ENCODE peak calls at places on chromosomes 4 and X, in four cellular contexts. W is IMR-90, Q is H9, F is H1. N is an unnamed sample.
A peak's percentile ranks its signal among the peaks of the same experiment; 100 is the strongest.

GRCh38 chr4:56320293-56320692 is 67.0 kb downstream of the AASDH start:
- DNase-seq in W (peak; percentile 67), Q (no peak), F (no peak), N (no peak)

GRCh38 chrX:75603833-75604232 is 81.0 kb upstream of the ZDHHC15 start:
- DNase-seq in W (peak; percentile 28), Q (no peak), F (no peak), N (peak; percentile 21)

GRCh38 chrX:24694825-24695224 is 1.1 kb downstream of the POLA1 start:
- DNase-seq in W (peak; percentile 2), Q (no peak), F (no peak), N (no peak)

GRCh38 chrX:155949098-155949497 is 48.4 kb upstream of the IL9R start:
- DNase-seq in W (no peak), Q (no peak), F (no peak), N (no peak)

GRCh38 chr4:112860731-112861377 is 188.6 kb upstream of the ANK2 start:
- DNase-seq in W (no peak), Q (no peak), F (no peak), N (peak; percentile 77)

GRCh38 chr4:168612435-168613139 is 115.7 kb downstream of the PALLD start:
- DNase-seq in W (peak; percentile 78), Q (no peak), F (no peak), N (no peak)

GRCh38 chr4:137635108-137635507 is 102.8 kb upstream of the PCDH18 start:
- DNase-seq in W (peak; percentile 78), Q (no peak), F (no peak), N (no peak)

GRCh38 chrX:154731881-154732280 is 19.0 kb downstream of the GAB3 start:
- DNase-seq in W (peak; percentile 45), Q (no peak), F (no peak), N (peak; percentile 17)

GRCh38 chrX:18898517-18898916 is 85.4 kb downstream of the PHKA2 start:
- DNase-seq in W (no peak), Q (no peak), F (no peak), N (no peak)

GRCh38 chrX:103404225-103405008 is 28.1 kb downstream of the BEX3 start:
- DNase-seq in W (peak; percentile 91), Q (peak; percentile 91), F (peak; percentile 68), N (peak; percentile 94)

GRCh38 chrX:13764284-13764683 is 29.7 kb downstream of the OFD1 start:
- DNase-seq in W (no peak), Q (no peak), F (no peak), N (no peak)

GRCh38 chrX:94400488-94400887 is 726.5 kb downstream of the FAM133A start:
- DNase-seq in W (no peak), Q (peak; percentile 71), F (no peak), N (peak; percentile 56)

GRCh38 chr4:111991797-111992196 is 153.5 kb upstream of the FAM241A start:
- DNase-seq in W (peak; percentile 53), Q (no peak), F (no peak), N (no peak)

GRCh38 chr4:140995058-140995457 is 138.2 kb downstream of the RNF150 start:
- DNase-seq in W (no peak), Q (no peak), F (no peak), N (no peak)

DNA sequence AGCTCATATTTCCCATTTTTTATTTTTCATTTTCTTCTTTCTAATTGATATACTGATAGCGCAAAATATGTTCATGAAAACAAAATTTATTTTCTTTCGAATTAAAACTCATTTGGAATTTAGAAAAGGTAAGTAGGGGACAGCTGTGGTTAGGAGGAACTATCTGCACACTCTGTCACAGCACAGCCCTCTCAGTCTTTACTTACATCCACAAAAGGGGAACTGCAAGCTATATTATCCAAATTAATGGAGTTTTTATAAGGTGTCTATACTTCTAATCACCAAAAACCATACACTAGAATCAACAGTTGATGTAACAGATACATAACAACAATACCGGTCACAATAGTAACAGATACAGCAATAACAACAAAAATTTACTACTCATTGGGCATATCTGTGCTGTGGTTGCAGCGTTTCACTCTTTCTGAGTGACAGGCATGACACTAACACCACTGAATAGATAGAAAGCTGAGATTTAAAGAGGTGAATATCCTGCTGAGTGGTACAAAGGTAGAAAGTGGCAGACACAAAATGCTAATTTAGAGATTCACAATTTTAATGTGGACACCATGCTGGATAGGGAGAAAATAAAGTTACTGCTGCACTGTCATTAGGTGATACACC is 160.7 kb downstream of the PPP3CA start:
- DNase-seq in W (no peak), Q (no peak), F (no peak), N (no peak)
- H3K56ac ChIP-seq in W (no peak overlapping the region), Q (no peak overlapping the region), F (no peak overlapping the region), N (no peak overlapping the region)

DNA sequence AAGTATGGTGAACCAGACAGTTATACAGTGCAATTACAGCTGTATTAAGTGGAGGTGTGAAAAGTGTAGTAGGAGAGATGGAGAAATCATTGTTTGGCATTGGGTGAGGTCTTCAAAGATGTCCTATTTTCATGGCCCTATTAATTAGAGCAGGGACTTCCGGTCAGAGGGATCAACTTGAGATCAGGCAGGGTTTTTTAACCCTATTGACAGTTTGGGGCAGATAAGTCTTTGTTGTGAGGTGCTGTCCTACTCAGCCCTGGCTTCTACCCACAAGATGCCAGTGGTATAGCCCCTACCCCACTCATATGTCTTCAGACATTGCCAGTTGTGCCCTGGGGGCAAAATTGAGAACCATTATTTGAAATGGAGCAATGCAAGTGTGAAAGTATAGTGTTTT is 9.9 kb downstream of the USP9X start:
- DNase-seq in W (no peak), Q (no peak), F (no peak), N (no peak)
- H3K4ac ChIP-seq in W (no peak overlapping the region), Q (no peak overlapping the region), F (no peak overlapping the region), N (no peak overlapping the region)

GRCh38 chr4:76449362-76449767 is 14.3 kb downstream of the SHROOM3 start:
- DNase-seq in W (no peak), Q (no peak), F (no peak), N (no peak)
- H3K56ac ChIP-seq in W (no peak overlapping the region), Q (no peak overlapping the region), F (no peak overlapping the region), N (no peak overlapping the region)

GRCh38 chr4:182163180-182163579 is 80.0 kb upstream of the TENM3 start:
- DNase-seq in W (no peak), Q (no peak), F (no peak), N (no peak)
- H3K4ac ChIP-seq in W (no peak overlapping the region), Q (no peak overlapping the region), F (no peak overlapping the region), N (no peak overlapping the region)

GRCh38 chr4:40874331-40874730 is 124.6 kb downstream of the NSUN7 start:
- DNase-seq in W (no peak), Q (no peak), F (no peak), N (peak; percentile 72)
- H3K56ac ChIP-seq in W (no peak overlapping the region), Q (no peak overlapping the region), F (no peak overlapping the region), N (no peak overlapping the region)

GRCh38 chrX:134237363-134237702 is 351 bp downstream of the CCDC160 start:
- DNase-seq in W (no peak), Q (no peak), F (no peak), N (no peak)
- H3K4ac ChIP-seq in W (no peak overlapping the region), Q (no peak overlapping the region), F (no peak overlapping the region), N (no peak overlapping the region)

GRCh38 chr4:845233-845835 is 19.4 kb upstream of the CPLX1 start:
- DNase-seq in W (peak; percentile 61), Q (no peak), F (no peak), N (no peak)
- H3K56ac ChIP-seq in W (no peak overlapping the region), Q (no peak overlapping the region), F (no peak overlapping the region), N (no peak overlapping the region)

GRCh38 chr4:10093801-10094552 is 22.6 kb downstream of the WDR1 start:
- DNase-seq in W (peak; percentile 89), Q (no peak), F (no peak), N (no peak)

GRCh38 chr4:10090467-10091250 is 25.9 kb downstream of the WDR1 start:
- DNase-seq in W (no peak), Q (no peak), F (no peak), N (no peak)

GRCh38 chr4:10093273-10093621 is 23.4 kb downstream of the WDR1 start:
- DNase-seq in W (no peak), Q (no peak), F (no peak), N (no peak)

GRCh38 chr4:10091531-10092181 is 24.9 kb downstream of the WDR1 start:
- DNase-seq in W (no peak), Q (no peak), F (no peak), N (no peak)

DNA sequence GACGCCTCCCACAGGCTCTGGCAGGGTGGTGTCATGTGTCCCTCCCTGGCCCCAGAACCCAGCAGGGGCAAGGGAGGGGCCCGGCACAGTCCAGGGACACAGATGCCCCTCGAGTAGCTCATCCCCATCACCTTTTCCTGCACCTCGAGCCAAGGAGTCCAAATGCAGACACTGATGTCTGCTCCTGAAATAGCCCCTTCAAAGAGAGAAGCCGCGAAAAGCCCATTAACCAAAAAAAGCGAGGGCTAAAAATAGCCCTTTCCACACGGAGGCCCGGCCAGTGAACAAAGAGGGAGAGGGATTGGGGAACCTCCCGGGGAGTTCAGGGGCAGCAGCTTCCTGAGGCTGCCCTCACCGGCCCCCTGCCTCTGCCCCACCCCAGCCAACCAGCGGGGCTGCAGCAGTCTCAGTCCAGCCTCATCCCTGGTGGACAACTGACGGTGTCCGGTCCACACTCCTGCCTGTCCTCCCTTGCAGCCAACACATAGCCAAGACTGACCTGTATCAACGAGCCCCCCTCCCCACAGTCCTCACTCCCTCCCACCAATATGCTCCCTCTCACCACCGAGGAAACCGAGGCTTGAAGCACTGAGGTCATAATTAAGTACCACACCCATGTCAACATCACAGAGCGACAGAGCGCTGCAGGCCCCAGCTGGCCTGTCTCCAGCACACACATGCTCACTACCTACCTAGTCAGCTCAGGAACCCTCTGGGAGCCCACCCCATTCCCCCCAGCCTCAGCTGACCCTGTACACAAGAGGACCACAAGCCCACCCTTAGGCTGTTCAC is 23.9 kb downstream of the WDR1 start:
- DNase-seq in W (no peak), Q (no peak), F (no peak), N (no peak)
- H3K4ac ChIP-seq in W (peak overlapping the region; percentile 82), Q (no peak overlapping the region), F (no peak overlapping the region), N (no peak overlapping the region)

N was measured in mesendoderm.